ENCODE peak calls at places on chromosomes 1 and 21, in six cellular contexts. I is head of caudate nucleus; Y is stimulated activated CD8-positive, alpha-beta memory T cell treated with anti-CD3 and anti-CD28 coated beads, Interleukin-4, amount 100 ng/mL, for 1 hour; V is hypothalamus; E is anterior cingulate cortex; B is NCI-H524. S is an unnamed sample.

GRCh38 chr1:109979489-109980091 is 5.0 kb upstream of the AHCYL1 start:
- DNase-seq in I (no peak), Y (no peak), V (no peak), E (no peak), B (no peak), S (no peak)

GRCh38 chr1:21278208-21278861 is 11.9 kb downstream of the ECE1 start:
- DNase-seq in I (peak), Y (no peak), V (peak), E (peak), B (peak), S (no peak)

GRCh38 chr1:173429517-173430477 is 47.3 kb upstream of the PRDX6 start:
- DNase-seq in I (peak), Y (peak), V (peak), E (peak), B (peak), S (peak)

GRCh38 chr1:117821782-117822447 is 107.5 kb downstream of the GDAP2 start:
- DNase-seq in I (no peak), Y (no peak), V (no peak), E (no peak), B (no peak), S (no peak)

GRCh38 chr1:226378071-226378470 is 29.8 kb downstream of the PARP1 start:
- DNase-seq in I (no peak), Y (no peak), V (no peak), E (no peak), B (no peak), S (no peak)

GRCh38 chr1:8497196-8497878 is 179.4 kb downstream of the SLC45A1 start:
- DNase-seq in I (no peak), Y (no peak), V (no peak), E (no peak), B (no peak), S (no peak)

GRCh38 chr1:70866522-70867256 is 180.9 kb downstream of the PTGER3 start:
- DNase-seq in I (no peak), Y (no peak), V (no peak), E (no peak), B (no peak), S (no peak)

GRCh38 chr1:151060241-151061011 is at the start of gene MLLT11:
- DNase-seq in I (peak), Y (no peak), V (peak), E (peak), B (peak), S (peak)

GRCh38 chr1:199447906-199448305 is 579.6 kb upstream of the NR5A2 start:
- DNase-seq in I (no peak), Y (no peak), V (no peak), E (no peak), B (peak), S (no peak)

GRCh38 chr1:230707732-230708630 is 5.9 kb downstream of the AGT start:
- DNase-seq in I (no peak), Y (no peak), V (no peak), E (no peak), B (no peak), S (no peak)

GRCh38 chr1:189125694-189126093 is 1352.0 kb downstream of the BRINP3 start:
- DNase-seq in I (no peak), Y (no peak), V (no peak), E (no peak), B (no peak), S (no peak)

GRCh38 chr1:3359346-3360157 is 94.9 kb upstream of the ARHGEF16 start:
- DNase-seq in I (no peak), Y (no peak), V (no peak), E (no peak), B (peak), S (no peak)

GRCh38 chr1:7519181-7519860 is 251.8 kb upstream of the VAMP3 start:
- DNase-seq in I (no peak), Y (no peak), V (no peak), E (no peak), B (no peak), S (no peak)

GRCh38 chr1:245086389-245086969 is 68.3 kb upstream of the KIF26B start:
- DNase-seq in I (no peak), Y (no peak), V (no peak), E (no peak), B (no peak), S (no peak)

GRCh38 chr1:48943393-48943792 is 166.7 kb upstream of the BEND5 start:
- DNase-seq in I (no peak), Y (no peak), V (no peak), E (no peak), B (no peak), S (no peak)

GRCh38 chr1:3323021-3323790 is 131.3 kb upstream of the ARHGEF16 start:
- DNase-seq in I (no peak), Y (no peak), V (no peak), E (no peak), B (no peak), S (no peak)

GRCh38 chr1:117735045-117735992 is 129.5 kb downstream of the TENT5C start:
- DNase-seq in I (no peak), Y (no peak), V (no peak), E (no peak), B (no peak), S (no peak)

GRCh38 chr21:42164064-42164789 is 54.7 kb upstream of the ABCG1 start:
- DNase-seq in I (peak), Y (peak), V (no peak), E (peak), B (peak), S (no peak)

GRCh38 chr1:92481598-92482403 is 4.9 kb downstream of the GFI1 start:
- DNase-seq in I (no peak), Y (no peak), V (no peak), E (no peak), B (no peak), S (no peak)

GRCh38 chr1:32336963-32337675 is 1.1 kb upstream of the MARCKSL1 start:
- DNase-seq in I (no peak), Y (no peak), V (no peak), E (no peak), B (no peak), S (no peak)

GRCh38 chr1:20729155-20729931 is 3.2 kb downstream of the SH2D5 start:
- DNase-seq in I (no peak), Y (no peak), V (no peak), E (no peak), B (no peak), S (no peak)

GRCh38 chr1:44029260-44029910 is 1.9 kb downstream of the SLC6A9 start:
- DNase-seq in I (no peak), Y (peak), V (no peak), E (no peak), B (peak), S (peak)

GRCh38 chr21:34204481-34205439 is 131.4 kb downstream of the MRPS6 start:
- DNase-seq in I (no peak), Y (no peak), V (peak), E (no peak), B (peak), S (no peak)

GRCh38 chr1:217889401-217889800 is 258.3 kb downstream of the SPATA17 start:
- DNase-seq in I (no peak), Y (no peak), V (no peak), E (no peak), B (no peak), S (no peak)

GRCh38 chr1:53349369-53349705 is 21.5 kb upstream of the LRP8 start:
- DNase-seq in I (no peak), Y (no peak), V (no peak), E (no peak), B (no peak), S (no peak)

GRCh38 chr1:153921803-153922075 is 1.0 kb downstream of the GATAD2B start:
- DNase-seq in I (no peak), Y (no peak), V (no peak), E (no peak), B (no peak), S (no peak)

GRCh38 chr1:210707300-210707699 is 378.6 kb downstream of the HHAT start:
- DNase-seq in I (no peak), Y (no peak), V (no peak), E (no peak), B (no peak), S (no peak)

S was measured in frontal cortex.